ENCODE peak calls at places on chromosomes 7 and 10, in eight cellular contexts. X, D, M, H, V, F, C and O are unnamed samples.

GRCh38 chr7:136163333-136163732 is 186.2 kb upstream of the MTPN start:
- DNase-seq in D (no peak), M (no peak), V (no peak), C (no peak), F (no peak), X (peak; percentile 7), H (no peak), O (no peak)

GRCh38 chr7:77453531-77453930 is 37.4 kb upstream of the GSAP start:
- DNase-seq in V (no peak), M (no peak), D (no peak), H (no peak), X (no peak), C (no peak), F (no peak), O (no peak)

GRCh38 chr10:94292448-94293118 is 70.2 kb downstream of the NOC3L start:
- DNase-seq in X (no peak), M (no peak), V (no peak), F (no peak), D (no peak), H (peak; percentile 76), C (no peak), O (no peak)

GRCh38 chr10:36023939-36024338 is 381.8 kb upstream of the FZD8 start:
- DNase-seq in F (peak; percentile 3), X (no peak), V (no peak), C (no peak), M (peak; percentile 1), D (peak; percentile 26), H (no peak), O (no peak)

GRCh38 chr7:50684702-50685074 is 98.0 kb downstream of the GRB10 start:
- DNase-seq in F (no peak), V (no peak), C (no peak), M (no peak), X (no peak), H (no peak), D (no peak), O (no peak)

GRCh38 chr10:78212134-78212785 is 178.6 kb downstream of the RPS24 start:
- DNase-seq in H (peak; percentile 81), M (no peak), D (no peak), V (no peak), F (no peak), C (peak; percentile 50), X (peak; percentile 34), O (no peak)

GRCh38 chr7:135930565-135931423 is 46.4 kb downstream of the MTPN start:
- DNase-seq in C (no peak), X (no peak), M (no peak), H (no peak), V (no peak), F (no peak), D (no peak), O (no peak)

GRCh38 chr7:156473476-156474240 is 166.9 kb upstream of the RNF32 start:
- DNase-seq in D (no peak), X (peak; percentile 69), F (peak; percentile 25), C (peak; percentile 41), V (no peak), H (no peak), M (peak; percentile 70), O (peak; percentile 37)

GRCh38 chr10:110610308-110610774 is 33.8 kb upstream of the RBM20 start:
- DNase-seq in H (no peak), M (peak; percentile 74), F (peak; percentile 44), D (peak; percentile 6), X (peak; percentile 74), V (peak; percentile 92), C (peak; percentile 49), O (peak; percentile 27)

GRCh38 chr10:5659702-5660528 is 6.5 kb downstream of the ASB13 start:
- DNase-seq in D (peak; percentile 10), X (peak; percentile 75), H (no peak), V (peak; percentile 89), M (peak; percentile 89), F (peak; percentile 96), C (no peak), O (no peak)

GRCh38 chr7:76262683-76263402 is 39.6 kb upstream of the HSPB1 start:
- DNase-seq in D (peak; percentile 16), X (peak; percentile 78), F (peak; percentile 68), C (peak; percentile 83), V (peak; percentile 56), H (no peak), M (peak; percentile 81), O (peak; percentile 66)

GRCh38 chr7:149238051-149238450 is 1.4 kb upstream of the ZNF212 start:
- DNase-seq in X (no peak), V (peak; percentile 99), F (no peak), H (no peak), M (no peak), C (no peak), D (no peak), O (no peak)

GRCh38 chr7:142669074-142669654 is 80.1 kb upstream of the PRSS1 start:
- DNase-seq in F (no peak), D (no peak), C (no peak), X (peak; percentile 18), V (no peak), M (peak; percentile 29), H (no peak), O (no peak)

GRCh38 chr10:86017841-86018734 is 348.5 kb downstream of the GRID1 start:
- DNase-seq in F (no peak), V (no peak), C (no peak), D (no peak), M (peak; percentile 54), H (no peak), X (no peak), O (peak; percentile 90)

GRCh38 chr7:123674399-123675091 is 18.9 kb downstream of the LMOD2 start:
- DNase-seq in F (no peak), D (no peak), X (no peak), C (no peak), H (no peak), V (no peak), M (no peak), O (no peak)

GRCh38 chr7:151794508-151795167 is 82.3 kb downstream of the PRKAG2 start:
- DNase-seq in X (no peak), M (no peak), H (peak; percentile 62), F (no peak), D (no peak), V (no peak), C (no peak), O (no peak)

GRCh38 chr7:137633133-137633532 is 213.6 kb downstream of the DGKI start:
- DNase-seq in M (no peak), H (no peak), C (no peak), F (no peak), X (no peak), V (no peak), D (no peak), O (no peak)

GRCh38 chr7:76011437-76011836 is 17.0 kb upstream of the TMEM120A start:
- DNase-seq in H (peak; percentile 79), V (no peak), D (peak; percentile 80), F (no peak), X (peak; percentile 46), M (no peak), C (no peak), O (no peak)

GRCh38 chr10:60534791-60535389 is 145.2 kb upstream of the ANK3 start:
- DNase-seq in D (no peak), C (no peak), M (no peak), F (no peak), H (no peak), V (no peak), X (no peak), O (no peak)

GRCh38 chr10:26858707-26859034 is 2.1 kb downstream of the ABI1 start:
- DNase-seq in F (no peak), X (no peak), M (peak; percentile 26), D (no peak), V (no peak), H (no peak), C (no peak), O (no peak)

GRCh38 chr10:24643679-24644209 is 79.9 kb downstream of the ARHGAP21 start:
- DNase-seq in H (no peak), V (no peak), C (no peak), F (no peak), X (no peak), D (no peak), M (no peak), O (no peak)

GRCh38 chr10:129764901-129765663 is 199.0 kb downstream of the EBF3 start:
- DNase-seq in M (no peak), D (no peak), F (no peak), X (no peak), C (no peak), V (no peak), H (peak; percentile 33), O (no peak)

GRCh38 chr7:44286182-44286617 is 39.2 kb downstream of the CAMK2B start:
- DNase-seq in D (no peak), V (no peak), F (no peak), X (no peak), M (no peak), C (peak; percentile 70), H (peak; percentile 47), O (peak; percentile 0)

GRCh38 chr7:116986611-116987565 is 33.6 kb downstream of the ST7 start:
- DNase-seq in H (no peak), C (no peak), D (no peak), V (peak; percentile 62), F (no peak), M (peak; percentile 41), X (no peak), O (no peak)

GRCh38 chr10:70952446-70952845 is 64.1 kb upstream of the PCBD1 start:
- DNase-seq in V (no peak), F (no peak), H (no peak), C (no peak), D (no peak), X (no peak), M (no peak), O (no peak)

GRCh38 chr10:61028861-61029361 is 84.9 kb upstream of the RHOBTB1 start:
- DNase-seq in C (no peak), H (no peak), X (no peak), V (no peak), F (peak; percentile 30), M (no peak), D (peak; percentile 24), O (no peak)

GRCh38 chr10:48487244-48487643 is 117.6 kb downstream of the ARHGAP22 start:
- DNase-seq in X (no peak), F (no peak), M (no peak), C (no peak), D (no peak), H (no peak), V (no peak), O (no peak)

GRCh38 chr10:96743988-96744585 is 23.8 kb upstream of the PIK3AP1 start:
- DNase-seq in D (no peak), V (no peak), H (no peak), C (no peak), M (peak; percentile 77), X (peak; percentile 31), F (peak; percentile 44), O (no peak)
- TF ChIP-seq CTCF in D (peak; percentile 41), V (peak; percentile 32), H (no peak), C (no peak), M (peak; percentile 59), X (peak; percentile 50), F (peak; percentile 70), O (no peak)

GRCh38 chr10:80952436-80952835 is 414.7 kb downstream of the SH2D4B start:
- DNase-seq in D (no peak), C (no peak), H (no peak), M (no peak), F (no peak), X (no peak), V (no peak), O (no peak)
- TF ChIP-seq CTCF in D (no peak), C (no peak), H (no peak), M (no peak), F (no peak), X (no peak), V (no peak), O (no peak)

GRCh38 chr10:90718185-90718584 is 139.7 kb downstream of the HTR7 start:
- DNase-seq in V (no peak), X (no peak), C (no peak), M (no peak), F (no peak), H (no peak), D (no peak), O (no peak)
- TF ChIP-seq CTCF in V (no peak), X (peak; percentile 29), C (no peak), M (no peak), F (peak; percentile 14), H (no peak), D (no peak), O (no peak)

GRCh38 chr10:121442536-121442935 is 155.7 kb downstream of the FGFR2 start:
- DNase-seq in M (no peak), V (no peak), D (no peak), H (no peak), X (no peak), F (no peak), C (no peak), O (no peak)
- TF ChIP-seq CTCF in M (no peak), V (no peak), D (no peak), H (no peak), X (no peak), F (no peak), C (no peak), O (no peak)